ENCODE peak calls at places on chromosomes 3 and 15, in eight cellular contexts. L is aorta; Z is tibial artery; D is uterus; J is stomach; P is CD8-positive, alpha-beta memory T cell; G is ascending aorta; E is psoas muscle. T is an unnamed sample. For H3K27me3, the result is how much of the 10 kb centered on the place peaks cover.

GRCh38 chr3:23691343-23691895 is 114.3 kb upstream of the UBE2E1 start:
- DNase-seq in L (no peak), J (no peak), Z (no peak), D (no peak), P (no peak), G (no peak), E (no peak), T (no peak)

GRCh38 chr3:37301980-37302379 is 127.6 kb upstream of the LRRFIP2 start:
- DNase-seq in E (no peak), G (no peak), P (no peak), Z (no peak), J (no peak), D (no peak), L (no peak), T (no peak)

GRCh38 chr3:170787464-170787863 is 82.5 kb downstream of the RPL22L1 start:
- DNase-seq in L (no peak), P (no peak), E (no peak), D (no peak), G (no peak), Z (no peak), J (no peak), T (no peak)

GRCh38 chr15:92527197-92527596 is 128.4 kb downstream of the FAM174B start:
- DNase-seq in D (no peak), P (no peak), G (no peak), J (peak), Z (peak), E (no peak), L (no peak), T (peak)

GRCh38 chr15:55917881-55918296 is 75.5 kb downstream of the NEDD4 start:
- DNase-seq in Z (no peak), D (peak), L (no peak), G (no peak), P (no peak), J (peak), E (no peak), T (no peak)

GRCh38 chr3:160480931-160481330 is 31.3 kb upstream of the TRIM59 start:
- DNase-seq in J (no peak), Z (no peak), D (no peak), G (no peak), E (no peak), P (no peak), L (no peak), T (no peak)

GRCh38 chr3:123660900-123661299 is 76.0 kb upstream of the HACD2 start:
- DNase-seq in L (peak), J (peak), G (peak), D (peak), Z (peak), P (no peak), E (peak), T (peak)

GRCh38 chr3:13346481-13347389 is 73.4 kb downstream of the NUP210 start:
- DNase-seq in P (peak), G (no peak), E (peak), L (peak), J (peak), Z (no peak), D (no peak), T (peak)

GRCh38 chr3:72797773-72798543 is 50.3 kb downstream of the SHQ1 start:
- DNase-seq in Z (no peak), J (peak), L (no peak), D (no peak), G (no peak), E (peak), P (no peak), T (no peak)

GRCh38 chr3:30340500-30340899 is 265.9 kb upstream of the TGFBR2 start:
- DNase-seq in P (no peak), E (no peak), Z (no peak), J (no peak), D (no peak), G (no peak), L (no peak), T (no peak)

GRCh38 chr15:94381384-94381783 is 150.0 kb downstream of the MCTP2 start:
- DNase-seq in L (no peak), P (no peak), G (no peak), J (no peak), D (no peak), Z (no peak), E (no peak), T (no peak)

GRCh38 chr3:188786424-188786823 is 385.3 kb upstream of the TPRG1 start:
- DNase-seq in E (no peak), Z (no peak), P (no peak), L (no peak), J (no peak), G (no peak), D (no peak), T (no peak)

GRCh38 chr3:24810881-24811280 is 316.2 kb upstream of the THRB start:
- DNase-seq in E (no peak), D (no peak), Z (no peak), L (no peak), P (no peak), J (peak), G (no peak), T (no peak)

GRCh38 chr15:25640381-25640780 is 201.6 kb upstream of the UBE3A start:
- DNase-seq in E (no peak), D (no peak), L (no peak), G (no peak), J (no peak), Z (no peak), P (no peak), T (no peak)

GRCh38 chr15:90376789-90377188 is 11.3 kb upstream of the IQGAP1 start:
- DNase-seq in P (peak), J (peak), L (no peak), D (no peak), Z (no peak), G (no peak), E (no peak), T (no peak)

GRCh38 chr3:81726735-81727134 is 34.7 kb downstream of the GBE1 start:
- DNase-seq in G (no peak), P (no peak), L (no peak), D (no peak), E (no peak), J (no peak), Z (no peak), T (no peak)

GRCh38 chr3:73070675-73071575 is 9.5 kb downstream of the EBLN2 start:
- DNase-seq in G (no peak), P (no peak), L (no peak), Z (no peak), J (no peak), E (no peak), D (no peak), T (no peak)

GRCh38 chr3:54906763-54907162 is 21.1 kb downstream of the LRTM1 start:
- DNase-seq in P (no peak), Z (no peak), E (no peak), J (no peak), L (no peak), G (no peak), D (no peak), T (peak)

GRCh38 chr3:70028311-70028710 is 28.8 kb downstream of the SAMMSON start:
- DNase-seq in E (no peak), Z (no peak), G (no peak), J (no peak), P (no peak), L (no peak), D (no peak), T (no peak)

GRCh38 chr15:48617619-48618018 is 27.9 kb downstream of the FBN1 start:
- DNase-seq in G (no peak), D (peak), P (no peak), L (peak), Z (no peak), E (no peak), J (peak), T (peak)

GRCh38 chr3:35012210-35012609 is 627.1 kb upstream of the ARPP21 start:
- DNase-seq in E (no peak), L (no peak), G (no peak), P (no peak), D (no peak), Z (no peak), J (peak), T (no peak)

GRCh38 chr3:138560501-138560900 is 33.6 kb downstream of the CEP70 start:
- DNase-seq in P (no peak), Z (no peak), G (no peak), D (no peak), L (no peak), E (no peak), J (no peak), T (no peak)

GRCh38 chr3:157543491-157544035 is 40.3 kb upstream of the VEPH1 start:
- DNase-seq in J (no peak), E (no peak), P (no peak), L (no peak), Z (no peak), G (no peak), D (no peak), T (no peak)

GRCh38 chr3:111989061-111989678 is 9.6 kb upstream of the TAGLN3 start:
- DNase-seq in L (no peak), Z (no peak), D (no peak), J (no peak), E (no peak), P (peak), G (no peak), T (no peak)

GRCh38 chr15:71116942-71117341 is 1.7 kb downstream of the THSD4 start:
- DNase-seq in D (no peak), E (no peak), Z (peak), J (no peak), P (no peak), G (no peak), L (no peak), T (no peak)

GRCh38 chr15:57390583-57390982 is 14.3 kb downstream of the CGNL1 start:
- DNase-seq in P (no peak), D (no peak), G (no peak), J (no peak), L (no peak), E (no peak), Z (no peak), T (no peak)

GRCh38 chr3:156787926-156788663 is 38.1 kb upstream of the LEKR1 start:
- DNase-seq in Z (no peak), J (no peak), L (no peak), P (no peak), D (peak), E (no peak), G (no peak), T (no peak)

GRCh38 chr3:141412087-141412935 is 44.0 kb downstream of the ZBTB38 start:
- DNase-seq in J (peak), Z (peak), L (peak), D (peak), E (peak), G (no peak), P (peak), T (peak)

GRCh38 chr3:122609798-122610559 is 32.5 kb downstream of the PARP15 start:
- DNase-seq in G (no peak), L (no peak), J (no peak), P (peak), E (no peak), D (no peak), Z (no peak), T (no peak)

GRCh38 chr3:198071602-198072285 is 111.7 kb downstream of the LMLN start:
- DNase-seq in G (no peak), E (no peak), D (no peak), P (no peak), Z (no peak), L (no peak), J (no peak), T (no peak)

GRCh38 chr3:198081421-198081844 is 121.4 kb downstream of the LMLN start:
- DNase-seq in J (no peak), E (no peak), G (no peak), D (no peak), Z (no peak), P (no peak), L (no peak), T (no peak)

GRCh38 chr3:198080521-198081384 is 120.7 kb downstream of the LMLN start:
- DNase-seq in E (peak), L (peak), J (peak), G (peak), Z (peak), D (no peak), P (peak), T (peak)

GRCh38 chr3:198079771-198080520 is 119.9 kb downstream of the LMLN start:
- DNase-seq in P (peak), Z (no peak), L (peak), G (no peak), E (no peak), D (no peak), J (no peak), T (no peak)

GRCh38 chr3:198076722-198077308 is 116.8 kb downstream of the LMLN start:
- DNase-seq in P (no peak), J (no peak), D (no peak), E (no peak), Z (no peak), L (no peak), G (no peak), T (no peak)
- H3K27me3 ChIP-seq in P (under half), J (under half), D (under half), E (under half), Z (under half), L (under half), G (under half), T (half or more)

GRCh38 chr3:78818161-78818985 is 949.4 kb downstream of the ROBO1 start:
- DNase-seq in L (no peak), Z (no peak), J (no peak), D (no peak), G (no peak), E (no peak), P (no peak), T (no peak)

GRCh38 chr3:78812166-78812565 is 955.6 kb downstream of the ROBO1 start:
- DNase-seq in P (no peak), Z (no peak), E (no peak), J (no peak), G (no peak), L (no peak), D (no peak), T (no peak)

GRCh38 chr3:78820497-78820896 is 947.3 kb downstream of the ROBO1 start:
- DNase-seq in P (no peak), D (no peak), G (no peak), J (no peak), E (no peak), Z (no peak), L (no peak), T (no peak)

GRCh38 chr3:78809941-78810340 is 957.9 kb downstream of the ROBO1 start:
- DNase-seq in P (no peak), J (no peak), D (no peak), Z (no peak), L (no peak), E (no peak), G (no peak), T (no peak)

GRCh38 chr3:78814893-78815562 is 952.8 kb downstream of the ROBO1 start:
- DNase-seq in J (no peak), D (no peak), P (no peak), E (no peak), L (no peak), Z (no peak), G (no peak), T (no peak)
- H3K27me3 ChIP-seq in J (under half), D (under half), P (under half), E (under half), L (under half), Z (under half), G (under half), T (under half)

GRCh38 chr15:83365370-83365938 is 81.0 kb upstream of the BNC1 start:
- DNase-seq in J (no peak), L (peak), Z (no peak), P (no peak), G (no peak), D (peak), E (peak), T (no peak)
- H3K27me3 ChIP-seq in J (under half), L (under half), Z (under half), P (under half), G (under half), D (under half), E (under half), T (under half)

DNA sequence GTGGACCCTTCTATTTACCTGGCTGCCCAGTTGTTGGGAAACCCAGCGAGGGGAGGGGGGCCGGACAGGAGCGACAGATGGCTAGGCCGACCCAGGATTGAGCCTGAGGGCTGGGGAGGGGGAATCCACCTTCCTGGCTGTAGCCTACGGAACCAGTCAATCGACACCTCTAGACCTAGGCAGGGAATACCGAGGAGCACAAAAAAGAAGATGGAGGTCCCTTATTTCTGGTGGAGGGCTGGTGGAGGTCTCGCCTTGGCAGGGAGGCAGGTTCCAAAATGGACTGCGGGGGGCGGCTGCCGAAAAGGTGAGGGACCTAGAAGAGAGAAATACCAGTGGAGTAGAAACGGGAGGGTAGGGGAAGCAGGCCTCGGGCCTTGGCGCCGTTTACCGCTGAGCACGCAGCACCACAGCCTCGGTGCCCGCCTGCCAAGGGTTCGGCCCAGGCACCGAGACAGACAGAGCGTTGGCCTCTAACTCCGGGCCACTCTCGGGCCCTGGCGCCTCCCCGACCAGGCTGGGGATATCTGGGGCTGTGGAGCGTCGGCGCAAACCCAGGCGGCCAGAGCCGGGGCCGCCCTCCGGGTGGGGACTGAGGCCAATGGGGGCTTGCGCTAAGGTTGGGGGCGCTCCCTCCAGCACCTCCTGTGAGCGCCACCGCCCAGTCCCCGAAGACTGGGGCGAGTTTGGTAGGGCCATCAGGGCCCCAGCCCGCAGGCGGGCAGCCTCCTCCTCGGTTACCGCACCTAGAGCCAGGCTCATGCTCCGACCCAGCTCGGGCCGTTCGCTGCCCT is 1.6 kb downstream of the ANKRD63 start:
- DNase-seq in D (no peak), Z (no peak), J (no peak), P (no peak), G (no peak), E (no peak), L (no peak), T (no peak)
- H3K27me3 ChIP-seq in D (under half), Z (under half), J (half or more), P (under half), G (under half), E (under half), L (under half), T (half or more)

GRCh38 chr15:69141833-69142232 is 18.6 kb upstream of the GLCE start:
- DNase-seq in D (no peak), L (no peak), G (no peak), J (no peak), P (no peak), E (no peak), Z (no peak), T (no peak)

GRCh38 chr15:69145694-69146492 is 14.5 kb upstream of the GLCE start:
- DNase-seq in P (no peak), Z (no peak), E (no peak), J (no peak), L (no peak), G (no peak), D (no peak), T (no peak)

GRCh38 chr15:69145149-69145693 is 15.2 kb upstream of the GLCE start:
- DNase-seq in J (no peak), P (no peak), D (no peak), L (no peak), G (no peak), E (no peak), Z (no peak), T (no peak)

GRCh38 chr15:69144530-69144929 is 15.9 kb upstream of the GLCE start:
- DNase-seq in D (no peak), P (no peak), L (no peak), E (no peak), J (no peak), Z (no peak), G (no peak), T (no peak)

GRCh38 chr15:69143756-69144436 is 16.5 kb upstream of the GLCE start:
- DNase-seq in P (no peak), J (no peak), G (no peak), Z (no peak), L (no peak), E (no peak), D (no peak), T (no peak)
- H3K27me3 ChIP-seq in P (under half), J (under half), G (under half), Z (under half), L (under half), E (under half), D (under half), T (under half)

GRCh38 chr3:196493292-196493691 is 10.3 kb downstream of the RNF168 start:
- DNase-seq in G (no peak), D (no peak), J (no peak), P (no peak), Z (no peak), L (no peak), E (no peak), T (no peak)

GRCh38 chr3:196492080-196492479 is 11.5 kb downstream of the RNF168 start:
- DNase-seq in P (no peak), L (no peak), Z (no peak), G (no peak), E (no peak), J (no peak), D (no peak), T (no peak)

GRCh38 chr3:196486263-196486662 is 17.3 kb downstream of the RNF168 start:
- DNase-seq in G (no peak), E (no peak), Z (no peak), D (no peak), L (no peak), J (no peak), P (no peak), T (no peak)

GRCh38 chr3:196489747-196490146 is 13.8 kb downstream of the RNF168 start:
- DNase-seq in G (no peak), E (no peak), D (no peak), Z (no peak), P (no peak), J (no peak), L (no peak), T (no peak)
- H3K27me3 ChIP-seq in G (under half), E (under half), D (under half), Z (under half), P (under half), J (under half), L (under half), T (under half)

GRCh38 chr15:96336045-96336642 is 5.6 kb downstream of the NR2F2 start:
- DNase-seq in G (no peak), L (no peak), E (no peak), D (no peak), Z (no peak), J (no peak), P (no peak), T (no peak)
- H3K27me3 ChIP-seq in G (under half), L (under half), E (under half), D (under half), Z (under half), J (under half), P (under half), T (under half)

GRCh38 chr15:66148187-66148586 is 105.4 kb downstream of the MEGF11 start:
- DNase-seq in D (no peak), G (no peak), E (no peak), L (no peak), P (no peak), J (no peak), Z (no peak), T (no peak)
- H3K27me3 ChIP-seq in D (under half), G (under half), E (under half), L (under half), P (under half), J (under half), Z (under half), T (under half)

DNA sequence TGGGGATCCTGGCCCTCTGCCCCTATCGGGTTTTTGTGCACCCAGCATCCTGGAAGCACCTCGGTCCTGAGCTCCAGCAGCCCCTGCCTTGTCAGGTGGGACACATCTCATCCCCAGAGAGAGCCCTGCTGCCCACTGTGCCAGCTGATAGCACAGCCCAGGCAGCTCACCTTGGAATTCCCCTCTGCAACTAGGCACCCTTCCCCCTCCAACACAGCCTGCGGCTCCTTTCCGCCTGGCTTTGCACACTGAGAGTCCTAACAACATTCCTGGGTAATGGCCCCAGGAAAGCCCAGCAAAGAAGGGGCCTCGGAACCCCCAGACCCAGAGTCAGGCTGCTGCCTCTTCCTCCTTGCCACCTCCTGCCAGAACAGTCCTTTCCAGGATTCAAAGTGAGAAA is 5.9 kb downstream of the HCN4 start:
- DNase-seq in G (no peak), J (no peak), P (no peak), D (no peak), E (no peak), Z (no peak), L (no peak), T (no peak)
- H3K27me3 ChIP-seq in G (under half), J (under half), P (under half), D (under half), E (under half), Z (under half), L (under half), T (under half)

GRCh38 chr3:47964740-47965139 is 51.5 kb downstream of the MAP4 start:
- DNase-seq in D (no peak), E (no peak), G (no peak), P (no peak), L (no peak), Z (no peak), J (no peak), T (no peak)

GRCh38 chr3:47961815-47962606 is 54.2 kb downstream of the MAP4 start:
- DNase-seq in G (no peak), J (no peak), P (peak), Z (no peak), D (no peak), L (no peak), E (no peak), T (no peak)

GRCh38 chr3:47961036-47961435 is 55.2 kb downstream of the MAP4 start:
- DNase-seq in G (no peak), E (no peak), Z (no peak), J (no peak), P (no peak), D (no peak), L (no peak), T (no peak)
- H3K27me3 ChIP-seq in G (under half), E (under half), Z (under half), J (under half), P (under half), D (under half), L (under half), T (under half)